ENCODE peak calls at places on chromosomes 1 and 21, in six cellular contexts. X is IMR-90, B is neuronal stem cell, L is mesendoderm, C is mesenchymal stem cell, S is fibroblast of lung. U is an unnamed sample.

GRCh38 chr1:231731262-231731661 is 104.7 kb downstream of the DISC1 start:
- DNase-seq in L (peak), B (no peak), C (no peak), S (no peak), X (no peak), U (peak)

GRCh38 chr1:53257454-53258081 is 19.2 kb upstream of the MAGOH start:
- DNase-seq in S (no peak), L (no peak), B (no peak), X (peak), C (no peak), U (no peak)

GRCh38 chr21:38660333-38661295 is 145.1 kb upstream of the ETS2 start:
- DNase-seq in X (no peak), C (no peak), S (peak), L (peak), B (no peak), U (no peak)

GRCh38 chr21:35559128-35559831 is 501.0 kb downstream of the SETD4 start:
- DNase-seq in L (no peak), X (peak), C (peak), B (no peak), S (peak), U (no peak)

GRCh38 chr1:65827346-65827745 is 34.7 kb downstream of the PDE4B start:
- DNase-seq in C (no peak), X (peak), B (no peak), S (peak), L (no peak), U (no peak)

GRCh38 chr1:28178690-28179485 is 2.4 kb upstream of the PTAFR start:
- DNase-seq in X (no peak), S (no peak), B (no peak), C (no peak), L (no peak), U (no peak)

GRCh38 chr1:29725262-29725661 is 488.9 kb downstream of the PTPRU start:
- DNase-seq in B (no peak), S (no peak), C (no peak), X (no peak), L (no peak), U (no peak)

GRCh38 chr1:2583331-2583791 is 3.2 kb upstream of the PRXL2B start:
- DNase-seq in L (peak), C (no peak), B (no peak), S (no peak), X (no peak), U (no peak)

GRCh38 chr1:205284420-205285144 is 37.0 kb downstream of the NUAK2 start:
- DNase-seq in B (peak), L (peak), X (peak), C (peak), S (peak), U (peak)

GRCh38 chr1:55198044-55198443 is 17.1 kb downstream of the USP24 start:
- DNase-seq in S (no peak), B (no peak), C (no peak), X (no peak), L (no peak), U (no peak)

GRCh38 chr21:30935889-30936168 is 54.4 kb upstream of the KRTAP11-1 start:
- DNase-seq in X (no peak), B (no peak), L (no peak), C (no peak), S (no peak), U (no peak)

GRCh38 chr1:155071701-155072100 is 6.9 kb upstream of the EFNA3 start:
- DNase-seq in C (peak), S (no peak), L (peak), B (peak), X (no peak), U (no peak)

GRCh38 chr1:237199026-237199425 is 157.0 kb downstream of the RYR2 start:
- DNase-seq in S (no peak), B (no peak), L (peak), X (no peak), C (no peak), U (no peak)

DNA sequence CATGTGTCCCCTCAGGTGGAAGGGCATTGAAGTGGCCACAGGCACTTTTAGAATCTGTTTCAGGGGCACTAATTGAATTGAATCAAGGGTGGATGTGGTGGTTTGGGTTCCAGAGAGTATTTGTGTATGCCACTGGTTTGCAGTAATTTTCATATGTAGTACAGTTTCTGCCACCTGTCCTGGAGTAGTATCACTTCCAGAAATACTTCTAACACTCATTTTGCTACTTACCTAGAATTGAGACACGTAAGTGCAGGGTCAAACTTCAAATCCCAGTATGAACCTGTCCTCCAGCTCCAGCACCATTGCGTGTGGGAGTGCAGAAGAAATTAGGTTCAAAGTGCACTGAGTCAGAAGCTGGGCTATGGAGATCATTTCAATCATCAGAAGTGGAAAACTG is 26.8 kb downstream of the RSPH1 start:
- DNase-seq in B (no peak), C (no peak), L (no peak), S (no peak), X (no peak), U (no peak)
- H3K9ac ChIP-seq in B (no peak), C (no peak), L (no peak), S (no peak), X (no peak), U (peak)

GRCh38 chr1:21299780-21300395 is 9.6 kb upstream of the ECE1 start:
- DNase-seq in L (no peak), S (no peak), B (no peak), C (peak), X (no peak), U (no peak)
- H3K27ac ChIP-seq in L (no peak), S (no peak), B (no peak), C (peak), X (no peak), U (peak)

GRCh38 chr1:41434306-41434705 is 50.2 kb downstream of the EDN2 start:
- DNase-seq in B (no peak), X (no peak), L (peak), C (no peak), S (no peak), U (no peak)

GRCh38 chr1:41432481-41433280 is 51.8 kb downstream of the EDN2 start:
- DNase-seq in C (peak), L (peak), B (peak), S (peak), X (peak), U (peak)

GRCh38 chr1:41433501-41433900 is 51.0 kb downstream of the EDN2 start:
- DNase-seq in L (peak), S (no peak), X (no peak), B (no peak), C (no peak), U (no peak)

GRCh38 chr1:41429641-41430035 is 54.8 kb downstream of the EDN2 start:
- DNase-seq in L (no peak), X (no peak), B (no peak), S (no peak), C (no peak), U (no peak)

GRCh38 chr1:41431490-41432350 is 52.8 kb downstream of the EDN2 start:
- DNase-seq in L (no peak), C (no peak), B (no peak), S (no peak), X (no peak), U (no peak)
- H3K4me2 ChIP-seq in L (no peak), C (no peak), B (no peak), S (no peak), X (no peak), U (no peak)

GRCh38 chr1:19413999-19414398 is 71.3 kb downstream of the CAPZB start:
- DNase-seq in X (no peak), C (no peak), B (no peak), L (no peak), S (no peak), U (no peak)
- H3K9ac ChIP-seq in X (no peak), C (peak), B (no peak), L (no peak), S (no peak), U (no peak)